ENCODE peak calls at places on chromosome 3, in seven cellular contexts. M is NCI-H1105 treated with DMSO at 0.1 percent for 48 hours, Y is mucosa of gallbladder, D is HFF-Myc, V is GM04504, A is ovary, C is mucosa of descending colon. H is an unnamed sample.

GRCh38 chr3:66442254-66443249 is 58.3 kb downstream of the LRIG1 start:
- DNase-seq in M (no peak), Y (peak), D (peak), V (peak), A (peak), C (peak), H (peak)

GRCh38 chr3:55198554-55198953 is 270.7 kb upstream of the LRTM1 start:
- DNase-seq in M (no peak), Y (no peak), D (peak), V (peak), A (no peak), C (no peak), H (peak)

GRCh38 chr3:183375787-183376186 is 52.6 kb downstream of the MCF2L2 start:
- DNase-seq in M (no peak), Y (no peak), D (no peak), V (no peak), A (no peak), C (no peak), H (no peak)

GRCh38 chr3:43181202-43181910 is 75.5 kb upstream of the POMGNT2 start:
- DNase-seq in M (no peak), Y (peak), D (no peak), V (no peak), A (no peak), C (peak), H (no peak)

GRCh38 chr3:71227344-71227743 is 356.2 kb downstream of the FOXP1 start:
- DNase-seq in M (no peak), Y (no peak), D (no peak), V (no peak), A (no peak), C (no peak), H (no peak)

GRCh38 chr3:126537730-126538281 is 13.9 kb downstream of the CHST13 start:
- DNase-seq in M (no peak), Y (no peak), D (no peak), V (no peak), A (peak), C (peak), H (no peak)

GRCh38 chr3:52041118-52041847 is 15.1 kb downstream of the DUSP7 start:
- DNase-seq in M (no peak), Y (no peak), D (no peak), V (no peak), A (no peak), C (no peak), H (no peak)

GRCh38 chr3:58272891-58273290 is 33.2 kb upstream of the RPP14 start:
- DNase-seq in M (no peak), Y (no peak), D (peak), V (no peak), A (no peak), C (no peak), H (no peak)

GRCh38 chr3:124775776-124776336 is 45.6 kb downstream of the UMPS start:
- DNase-seq in M (no peak), Y (no peak), D (no peak), V (no peak), A (peak), C (no peak), H (no peak)

GRCh38 chr3:195240939-195241338 is 30.0 kb downstream of the XXYLT1 start:
- DNase-seq in M (peak), Y (no peak), D (no peak), V (no peak), A (no peak), C (peak), H (no peak)

GRCh38 chr3:65412591-65412990 is 626.1 kb downstream of the MAGI1 start:
- DNase-seq in M (peak), Y (peak), D (no peak), V (no peak), A (no peak), C (peak), H (peak)

GRCh38 chr3:156181509-156181908 is 61.1 kb downstream of the KCNAB1 start:
- DNase-seq in M (no peak), Y (no peak), D (no peak), V (peak), A (no peak), C (no peak), H (peak)

GRCh38 chr3:127490271-127491023 is 100.1 kb downstream of the TPRA1 start:
- DNase-seq in M (no peak), Y (peak), D (no peak), V (no peak), A (no peak), C (no peak), H (no peak)

GRCh38 chr3:57001356-57001755 is 59.1 kb upstream of the SPATA12 start:
- DNase-seq in M (no peak), Y (no peak), D (no peak), V (no peak), A (no peak), C (no peak), H (no peak)

H was measured in amniotic epithelial cell.